ENCODE peak calls at places on chromosomes 4 and X, in seven cellular contexts. K, I, C, D, N, W and Y are unnamed samples.

GRCh38 chrX:42096262-42096939 is 173.0 kb upstream of the CASK start:
- DNase-seq in K (no peak), I (no peak), C (no peak), D (no peak), N (no peak), W (peak), Y (no peak)

GRCh38 chr4:89249716-89250361 is 57.8 kb downstream of the GPRIN3 start:
- DNase-seq in K (no peak), I (peak), C (no peak), D (peak), N (peak), W (no peak), Y (peak)

GRCh38 chr4:7323872-7324650 is 110.7 kb downstream of the PSAPL1 start:
- DNase-seq in K (no peak), I (peak), C (no peak), D (peak), N (no peak), W (no peak), Y (peak)

GRCh38 chrX:54447461-54447860 is 7.3 kb downstream of the TSR2 start:
- DNase-seq in K (no peak), I (no peak), C (no peak), D (no peak), N (peak), W (no peak), Y (peak)

GRCh38 chr4:128502818-128503527 is 215.4 kb upstream of the PGRMC2 start:
- DNase-seq in K (no peak), I (no peak), C (no peak), D (no peak), N (no peak), W (no peak), Y (no peak)

GRCh38 chr4:55175779-55176231 is 50.4 kb upstream of the KDR start:
- DNase-seq in K (no peak), I (no peak), C (no peak), D (no peak), N (peak), W (no peak), Y (peak)

GRCh38 chrX:111041018-111041462 is 55.0 kb upstream of the PAK3 start:
- DNase-seq in K (no peak), I (no peak), C (peak), D (no peak), N (peak), W (no peak), Y (no peak)

GRCh38 chrX:50448565-50448964 is 22.1 kb downstream of the DGKK start:
- DNase-seq in K (no peak), I (no peak), C (no peak), D (no peak), N (peak), W (no peak), Y (peak)

GRCh38 chr4:8394125-8394524 is 46.4 kb downstream of the ACOX3 start:
- DNase-seq in K (peak), I (peak), C (no peak), D (no peak), N (no peak), W (peak), Y (no peak)

GRCh38 chr4:20370284-20370683 is 118.6 kb downstream of the SLIT2 start:
- DNase-seq in K (no peak), I (no peak), C (no peak), D (no peak), N (no peak), W (no peak), Y (no peak)

GRCh38 chr4:59553739-59554126 is 1646.4 kb upstream of the ADGRL3 start:
- DNase-seq in K (no peak), I (no peak), C (no peak), D (peak), N (no peak), W (no peak), Y (no peak)

GRCh38 chr4:89800012-89800516 is 36.9 kb downstream of the SNCA start:
- DNase-seq in K (no peak), I (no peak), C (no peak), D (no peak), N (no peak), W (no peak), Y (no peak)

GRCh38 chr4:148561467-148561866 is 119.3 kb upstream of the NR3C2 start:
- DNase-seq in K (no peak), I (no peak), C (no peak), D (no peak), N (no peak), W (no peak), Y (no peak)

GRCh38 chr4:159012381-159012780 is 90.5 kb upstream of the RAPGEF2 start:
- DNase-seq in K (no peak), I (no peak), C (no peak), D (no peak), N (no peak), W (no peak), Y (no peak)

GRCh38 chr4:179976777-179977176 is 2266.4 kb upstream of the TENM3 start:
- DNase-seq in K (no peak), I (no peak), C (no peak), D (no peak), N (no peak), W (no peak), Y (peak)

GRCh38 chr4:126807132-126807531 is 825.6 kb upstream of the INTU start:
- DNase-seq in K (no peak), I (no peak), C (no peak), D (no peak), N (no peak), W (no peak), Y (peak)

GRCh38 chr4:147370473-147370872 is 110.4 kb upstream of the EDNRA start:
- DNase-seq in K (no peak), I (no peak), C (no peak), D (peak), N (no peak), W (no peak), Y (no peak)

GRCh38 chr4:77819409-77819835 is 254 bp upstream of the CNOT6L start:
- DNase-seq in K (no peak), I (no peak), C (peak), D (no peak), N (peak), W (peak), Y (no peak)

GRCh38 chr4:19309365-19309764 is 942.3 kb upstream of the SLIT2 start:
- DNase-seq in K (no peak), I (peak), C (no peak), D (no peak), N (peak), W (no peak), Y (peak)

GRCh38 chr4:78551420-78552351 is at the start of gene ANXA3:
- DNase-seq in K (no peak), I (peak), C (no peak), D (peak), N (peak), W (peak), Y (peak)

GRCh38 chrX:29561417-29561816 is 653.9 kb upstream of the MAGEB2 start:
- DNase-seq in K (no peak), I (no peak), C (no peak), D (no peak), N (no peak), W (no peak), Y (no peak)

GRCh38 chrX:112053169-112053568 is 29.4 kb downstream of the TRPC5 start:
- DNase-seq in K (no peak), I (no peak), C (no peak), D (no peak), N (no peak), W (no peak), Y (no peak)

GRCh38 chrX:123121241-123121640 is 62.8 kb upstream of the GRIA3 start:
- DNase-seq in K (no peak), I (no peak), C (no peak), D (no peak), N (no peak), W (no peak), Y (no peak)

GRCh38 chr4:6225469-6225868 is 25.1 kb upstream of the JAKMIP1 start:
- DNase-seq in K (no peak), I (no peak), C (no peak), D (no peak), N (peak), W (no peak), Y (peak)

GRCh38 chr4:22179124-22179874 is 230.7 kb upstream of the KCNIP4 start:
- DNase-seq in K (no peak), I (no peak), C (no peak), D (no peak), N (no peak), W (no peak), Y (no peak)

GRCh38 chrX:75784689-75785491 is at the start of gene MAGEE2:
- DNase-seq in K (no peak), I (peak), C (peak), D (peak), N (peak), W (no peak), Y (no peak)

GRCh38 chr4:112075129-112075753 is 70.0 kb upstream of the FAM241A start:
- DNase-seq in K (no peak), I (peak), C (peak), D (peak), N (peak), W (peak), Y (peak)

GRCh38 chr4:1813915-1814314 is 20.8 kb downstream of the FGFR3 start:
- DNase-seq in K (no peak), I (no peak), C (no peak), D (no peak), N (no peak), W (no peak), Y (no peak)

GRCh38 chr4:84279678-84280077 is 219.4 kb downstream of the NKX6-1 start:
- DNase-seq in K (no peak), I (no peak), C (no peak), D (no peak), N (no peak), W (no peak), Y (peak)

GRCh38 chr4:23097251-23097650 is 404.5 kb downstream of the GBA3 start:
- DNase-seq in K (no peak), I (no peak), C (no peak), D (no peak), N (no peak), W (no peak), Y (no peak)

GRCh38 chrX:23822397-23822796 is 39.4 kb downstream of the SAT1 start:
- DNase-seq in K (no peak), I (peak), C (no peak), D (peak), N (no peak), W (no peak), Y (no peak)

GRCh38 chr4:98804403-98804802 is 124.5 kb downstream of the EIF4E start:
- DNase-seq in K (no peak), I (no peak), C (no peak), D (no peak), N (no peak), W (no peak), Y (no peak)

GRCh38 chr4:78552398-78553396 is 1.1 kb downstream of the ANXA3 start:
- DNase-seq in K (no peak), I (no peak), C (no peak), D (no peak), N (peak), W (peak), Y (peak)

GRCh38 chr4:65033899-65034298 is 624.6 kb upstream of the TECRL start:
- DNase-seq in K (no peak), I (no peak), C (no peak), D (no peak), N (peak), W (no peak), Y (no peak)

GRCh38 chrX:153554519-153555167 is 37.2 kb downstream of the ATP2B3 start:
- DNase-seq in K (peak), I (peak), C (peak), D (peak), N (peak), W (peak), Y (peak)

GRCh38 chr4:51853027-51853682 is 10.2 kb downstream of the DCUN1D4 start:
- DNase-seq in K (no peak), I (no peak), C (no peak), D (no peak), N (peak), W (no peak), Y (peak)

GRCh38 chr4:83067058-83067639 is 32.2 kb downstream of the COPS4 start:
- DNase-seq in K (no peak), I (no peak), C (no peak), D (no peak), N (no peak), W (no peak), Y (no peak)

GRCh38 chr4:120829113-120829831 is 93.3 kb downstream of the PRDM5 start:
- DNase-seq in K (no peak), I (no peak), C (no peak), D (no peak), N (no peak), W (no peak), Y (no peak)